ENCODE peak calls at places on chromosomes 16 and 17, in seven cellular contexts. C, F, Z, N, Q, A and L are unnamed samples.

GRCh38 chr17:56305017-56305416 is 151.7 kb downstream of the ANKFN1 start:
- DNase-seq in Q (no peak), N (no peak), C (no peak), F (no peak), Z (no peak), A (no peak), L (no peak)

GRCh38 chr17:4130715-4131114 is 12.1 kb downstream of the ZZEF1 start:
- DNase-seq in Q (no peak), F (no peak), Z (no peak), N (no peak), A (no peak), C (no peak), L (no peak)

GRCh38 chr17:42422412-42422957 is 571 bp downstream of the CAVIN1 start:
- DNase-seq in C (peak), N (peak), F (peak), Q (no peak), A (no peak), Z (no peak), L (no peak)

GRCh38 chr17:38872671-38873385 is 3.0 kb downstream of the LASP1 start:
- DNase-seq in Z (no peak), F (no peak), Q (no peak), N (no peak), A (no peak), C (no peak), L (no peak)

GRCh38 chr17:16929281-16929680 is 42.6 kb downstream of the TNFRSF13B start:
- DNase-seq in C (no peak), F (no peak), Q (no peak), A (no peak), Z (no peak), N (no peak), L (no peak)

GRCh38 chr17:82283208-82283749 is 9.8 kb upstream of the CSNK1D start:
- DNase-seq in Z (no peak), Q (no peak), A (no peak), F (peak), N (no peak), C (no peak), L (peak)

GRCh38 chr16:56603589-56603988 is 4.8 kb upstream of the MT2A start:
- DNase-seq in A (no peak), Z (no peak), N (peak), Q (no peak), F (no peak), C (no peak), L (no peak)

GRCh38 chr17:80457236-80457856 is 19.1 kb downstream of the NPTX1 start:
- DNase-seq in C (peak), Z (no peak), N (no peak), A (no peak), Q (no peak), F (no peak), L (no peak)

GRCh38 chr17:80414508-80414802 is 512 bp upstream of the ENDOV start:
- DNase-seq in Q (no peak), Z (no peak), C (peak), N (no peak), F (no peak), A (no peak), L (no peak)